ENCODE peak calls at places on chromosomes 2 and 18, in four cellular contexts. D, N, W and K are unnamed samples.
A peak's percentile ranks its signal among the peaks of the same experiment; 100 is the strongest.

GRCh38 chr2:176500921-176501320 is 231.7 kb downstream of the MTX2 start:
- DNase-seq in N (no peak), D (no peak), W (no peak), K (peak; percentile 55)

GRCh38 chr2:191170301-191170636 is 19.5 kb upstream of the STAT4 start:
- DNase-seq in D (no peak), N (no peak), W (no peak), K (no peak)

GRCh38 chr2:122528958-122529670 is 773.7 kb downstream of the TSN start:
- DNase-seq in N (no peak), D (no peak), W (no peak), K (no peak)

GRCh38 chr2:240388471-240389301 is 46.8 kb upstream of the GPC1 start:
- DNase-seq in N (no peak), D (no peak), W (no peak), K (no peak)

GRCh38 chr2:217445726-217446125 is 557.1 kb downstream of the TNS1 start:
- DNase-seq in N (no peak), D (no peak), W (no peak), K (no peak)

GRCh38 chr2:190634381-190634780 is 14.5 kb upstream of the NAB1 start:
- DNase-seq in W (no peak), N (no peak), D (no peak), K (no peak)

GRCh38 chr2:225737556-225737955 is 338.0 kb downstream of the NYAP2 start:
- DNase-seq in N (no peak), W (no peak), D (no peak), K (peak; percentile 82)

GRCh38 chr18:75530548-75531211 is 103.2 kb upstream of the SMIM21 start:
- DNase-seq in W (no peak), N (no peak), D (no peak), K (no peak)

GRCh38 chr2:43222472-43223146 is 3.8 kb downstream of the ZFP36L2 start:
- DNase-seq in D (no peak), W (no peak), N (no peak), K (no peak)

GRCh38 chr18:5237083-5237722 is 40.1 kb upstream of the AKAIN1 start:
- DNase-seq in W (peak; percentile 74), D (peak; percentile 37), N (no peak), K (no peak)

GRCh38 chr2:236612737-236613136 is 43.1 kb downstream of the ACKR3 start:
- DNase-seq in N (no peak), W (no peak), D (no peak), K (no peak)

GRCh38 chr2:39636306-39636705 is 29.4 kb upstream of the TMEM178A start:
- DNase-seq in W (no peak), D (no peak), N (no peak), K (no peak)

GRCh38 chr18:29753379-29753778 is 1289.2 kb downstream of the DSC3 start:
- DNase-seq in N (no peak), D (no peak), W (no peak), K (no peak)

GRCh38 chr2:85695121-85695520 is 963 bp downstream of the GNLY start:
- DNase-seq in D (no peak), N (no peak), W (no peak), K (no peak)

GRCh38 chr18:54946149-54946581 is 13.1 kb downstream of the CCDC68 start:
- DNase-seq in D (no peak), W (no peak), N (peak; percentile 8), K (peak; percentile 76)

GRCh38 chr2:208033701-208034502 is 8.6 kb upstream of the PLEKHM3 start:
- DNase-seq in N (peak; percentile 44), W (peak; percentile 58), D (no peak), K (peak; percentile 59)

GRCh38 chr2:112050311-112050710 is 4.8 kb upstream of the TMEM87B start:
- DNase-seq in N (no peak), W (no peak), D (no peak), K (no peak)